ENCODE peak calls at places on chromosomes 3 and 15, in nine cellular contexts. R is effector memory CD4-positive, alpha-beta T cell; M is left ventricle myocardium inferior; W is testis; H is astrocyte of the spinal cord; Z is mesendoderm; L is heart right ventricle; Q is CD8-positive, alpha-beta T cell; U is skeletal muscle cell. F is an unnamed sample.

GRCh38 chr3:125022186-125022585 is 33.6 kb downstream of the HEG1 start:
- DNase-seq in R (no peak), M (no peak), W (no peak), H (no peak), Z (no peak), L (no peak), Q (no peak), U (no peak), F (no peak)

GRCh38 chr15:68993276-68993675 is 21.2 kb upstream of the NOX5 start:
- DNase-seq in R (no peak), M (no peak), W (no peak), H (no peak), Z (no peak), L (no peak), Q (no peak), U (no peak), F (no peak)

GRCh38 chr3:94525039-94525438 is 462.2 kb downstream of the NSUN3 start:
- DNase-seq in R (no peak), M (no peak), W (peak; percentile 30), H (no peak), Z (peak; percentile 18), L (no peak), Q (no peak), U (no peak), F (no peak)

GRCh38 chr15:70322051-70322668 is 224.4 kb upstream of the TLE3 start:
- DNase-seq in R (no peak), M (no peak), W (no peak), H (no peak), Z (no peak), L (no peak), Q (no peak), U (no peak), F (no peak)

GRCh38 chr3:186021673-186022362 is 84.0 kb upstream of the TRA2B start:
- DNase-seq in R (no peak), M (no peak), W (no peak), H (peak; percentile 92), Z (peak; percentile 80), L (no peak), Q (no peak), U (peak; percentile 82), F (no peak)

GRCh38 chr15:62928996-62929350 is 113.6 kb upstream of the TPM1 start:
- DNase-seq in R (no peak), M (no peak), W (no peak), H (peak; percentile 90), Z (peak; percentile 55), L (no peak), Q (no peak), U (peak; percentile 71), F (no peak)

GRCh38 chr3:178593786-178594185 is 57.5 kb downstream of the KCNMB2 start:
- DNase-seq in R (no peak), M (no peak), W (no peak), H (no peak), Z (no peak), L (no peak), Q (no peak), U (no peak), F (no peak)

GRCh38 chr3:133277813-133278212 is 122.0 kb upstream of the BFSP2 start:
- DNase-seq in R (no peak), M (no peak), W (no peak), H (peak; percentile 63), Z (no peak), L (no peak), Q (no peak), U (no peak), F (no peak)

GRCh38 chr3:52297242-52298146 is 9.9 kb downstream of the GLYCTK start:
- DNase-seq in R (no peak), M (no peak), W (no peak), H (no peak), Z (no peak), L (no peak), Q (peak; percentile 4), U (no peak), F (no peak)

GRCh38 chr3:52299247-52299657 is 11.6 kb downstream of the GLYCTK start:
- DNase-seq in R (no peak), M (no peak), W (no peak), H (no peak), Z (no peak), L (no peak), Q (no peak), U (no peak), F (no peak)

GRCh38 chr3:52298147-52299098 is 10.8 kb downstream of the GLYCTK start:
- DNase-seq in R (no peak), M (no peak), W (peak; percentile 60), H (no peak), Z (no peak), L (no peak), Q (peak; percentile 6), U (no peak), F (no peak)

GRCh38 chr3:52301042-52301441 is 13.4 kb downstream of the GLYCTK start:
- DNase-seq in R (no peak), M (no peak), W (no peak), H (no peak), Z (no peak), L (no peak), Q (peak; percentile 11), U (no peak), F (no peak)

GRCh38 chr3:52299815-52300611 is 12.4 kb downstream of the GLYCTK start:
- DNase-seq in R (no peak), M (peak; percentile 55), W (peak; percentile 96), H (peak; percentile 14), Z (peak; percentile 76), L (peak; percentile 47), Q (peak; percentile 22), U (no peak), F (no peak)
- H3K4me3 ChIP-seq in R (no peak overlapping the region), M (peak overlapping the region; percentile 30), W (no peak overlapping the region), H (no peak overlapping the region), Z (no peak overlapping the region), L (no peak overlapping the region), Q (no peak overlapping the region), U (no peak overlapping the region), F (no peak overlapping the region)

GRCh38 chr3:31176045-31176444 is 281.6 kb upstream of the GADL1 start:
- DNase-seq in R (no peak), M (no peak), W (no peak), H (no peak), Z (no peak), L (no peak), Q (no peak), U (no peak), F (no peak)

GRCh38 chr3:31179768-31180167 is 285.3 kb upstream of the GADL1 start:
- DNase-seq in R (no peak), M (no peak), W (no peak), H (no peak), Z (no peak), L (no peak), Q (no peak), U (no peak), F (no peak)

GRCh38 chr3:31180274-31180673 is 285.8 kb upstream of the GADL1 start:
- DNase-seq in R (no peak), M (no peak), W (no peak), H (no peak), Z (no peak), L (no peak), Q (no peak), U (no peak), F (no peak)

GRCh38 chr3:31181661-31182060 is 287.2 kb upstream of the GADL1 start:
- DNase-seq in R (no peak), M (no peak), W (no peak), H (no peak), Z (no peak), L (no peak), Q (no peak), U (no peak), F (no peak)

GRCh38 chr3:31178467-31178866 is 284.0 kb upstream of the GADL1 start:
- DNase-seq in R (no peak), M (no peak), W (no peak), H (no peak), Z (no peak), L (no peak), Q (no peak), U (no peak), F (no peak)
- H3K4me3 ChIP-seq in R (no peak overlapping the region), M (no peak overlapping the region), W (no peak overlapping the region), H (no peak overlapping the region), Z (no peak overlapping the region), L (no peak overlapping the region), Q (no peak overlapping the region), U (no peak overlapping the region), F (no peak overlapping the region)

DNA sequence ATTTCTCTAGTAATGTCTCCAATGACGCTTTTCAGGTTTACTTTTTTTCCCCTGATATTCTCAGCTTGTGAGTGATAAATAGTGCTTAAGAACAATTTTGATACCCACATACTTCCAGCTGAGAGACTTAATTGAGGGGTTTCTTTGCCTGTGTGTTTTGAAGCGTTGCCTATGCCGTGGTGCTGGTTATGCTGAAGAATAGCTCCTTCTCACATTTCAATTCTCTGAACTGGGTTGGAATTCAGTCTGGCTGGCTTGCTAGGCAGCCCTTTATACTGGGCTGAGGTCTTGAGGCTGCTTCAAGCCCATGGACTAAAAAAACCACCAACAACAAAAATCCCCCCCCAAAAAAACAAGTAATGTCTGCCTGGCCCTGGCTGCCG is 87.4 kb downstream of the CHST2 start:
- DNase-seq in R (no peak), M (no peak), W (no peak), H (peak; percentile 45), Z (no peak), L (no peak), Q (no peak), U (no peak), F (no peak)
- H3K4me3 ChIP-seq in R (no peak overlapping the region), M (no peak overlapping the region), W (no peak overlapping the region), H (no peak overlapping the region), Z (no peak overlapping the region), L (no peak overlapping the region), Q (no peak overlapping the region), U (no peak overlapping the region), F (no peak overlapping the region)

DNA sequence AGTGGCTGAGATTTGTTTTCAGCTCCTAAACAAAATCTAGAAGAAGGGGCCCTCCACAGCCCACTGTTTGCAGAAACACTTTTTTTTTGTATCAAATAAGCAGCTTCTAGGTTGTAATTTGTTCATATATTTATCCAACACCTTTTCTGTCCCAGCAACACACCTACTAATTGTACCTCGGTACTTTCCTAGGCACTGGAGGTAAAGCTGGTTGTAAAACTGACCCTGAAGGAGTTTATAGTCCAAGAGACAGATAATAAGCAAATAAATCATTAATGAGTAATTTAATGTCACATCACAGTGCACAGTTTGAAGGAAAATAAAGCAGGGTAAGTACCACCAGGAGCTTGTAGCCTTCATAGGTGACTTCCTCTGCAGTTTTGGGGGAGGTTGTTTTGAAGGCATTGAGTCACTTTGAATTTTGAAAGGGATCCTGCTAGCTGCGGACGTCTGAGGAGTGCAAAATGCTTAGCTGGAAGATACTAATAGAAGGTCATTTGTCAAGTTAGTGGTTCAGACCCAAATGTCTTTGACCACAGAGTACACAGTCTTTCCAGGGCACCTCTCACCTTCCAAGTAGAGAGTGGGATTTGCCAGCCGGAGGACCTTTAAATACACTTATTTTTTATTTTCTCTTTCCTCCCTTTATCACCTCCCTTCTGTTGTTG is 53.7 kb downstream of the CMSS1 start:
- DNase-seq in R (no peak), M (no peak), W (no peak), H (no peak), Z (no peak), L (no peak), Q (no peak), U (no peak), F (no peak)
- H3K4me3 ChIP-seq in R (no peak overlapping the region), M (peak overlapping the region; percentile 43), W (no peak overlapping the region), H (no peak overlapping the region), Z (no peak overlapping the region), L (no peak overlapping the region), Q (no peak overlapping the region), U (no peak overlapping the region), F (no peak overlapping the region)

GRCh38 chr3:139157161-139157932 is 112.7 kb upstream of the PRR23C start:
- DNase-seq in R (no peak), M (no peak), W (no peak), H (no peak), Z (no peak), L (no peak), Q (no peak), U (no peak), F (no peak)
- H3K4me3 ChIP-seq in R (no peak overlapping the region), M (no peak overlapping the region), W (no peak overlapping the region), H (no peak overlapping the region), Z (no peak overlapping the region), L (no peak overlapping the region), Q (no peak overlapping the region), U (no peak overlapping the region), F (no peak overlapping the region)